ENCODE peak calls at places on chromosomes 3 and 15, in five cellular contexts. L is transverse colon, V is NB4, K is stomach, O is H54. Q is an unnamed sample.

GRCh38 chr15:95646892-95647291 is 683.6 kb upstream of the NR2F2 start:
- DNase-seq in L (no peak), V (no peak), K (no peak), O (no peak), Q (no peak)

GRCh38 chr3:134103470-134103869 is 73.7 kb upstream of the SLCO2A1 start:
- DNase-seq in L (no peak), V (no peak), K (no peak), O (no peak), Q (no peak)

GRCh38 chr3:138439646-138440045 is 5.2 kb downstream of the ESYT3 start:
- DNase-seq in L (no peak), V (no peak), K (no peak), O (no peak), Q (no peak)

GRCh38 chr3:111324142-111324541 is 217.9 kb upstream of the CD96 start:
- DNase-seq in L (no peak), V (no peak), K (no peak), O (no peak), Q (no peak)

GRCh38 chr15:22980189-22981136 is at the start of gene CYFIP1:
- DNase-seq in L (peak), V (peak), K (peak), O (peak), Q (peak)

GRCh38 chr3:64290864-64291263 is 65.6 kb upstream of the PRICKLE2 start:
- DNase-seq in L (no peak), V (peak), K (no peak), O (no peak), Q (no peak)

GRCh38 chr3:197216169-197216860 is 82.1 kb downstream of the DLG1 start:
- DNase-seq in L (no peak), V (no peak), K (no peak), O (no peak), Q (no peak)

GRCh38 chr3:94972066-94972465 is 909.2 kb downstream of the NSUN3 start:
- DNase-seq in L (no peak), V (peak), K (no peak), O (no peak), Q (no peak)

GRCh38 chr3:55624238-55624637 is 137.1 kb upstream of the WNT5A start:
- DNase-seq in L (peak), V (peak), K (no peak), O (no peak), Q (no peak)

GRCh38 chr15:86854186-86854585 is 774.5 kb downstream of the AGBL1 start:
- DNase-seq in L (no peak), V (no peak), K (no peak), O (no peak), Q (no peak)

GRCh38 chr3:104316118-104316517 is 1050.6 kb upstream of the ALCAM start:
- DNase-seq in L (no peak), V (no peak), K (no peak), O (no peak), Q (no peak)

DNA sequence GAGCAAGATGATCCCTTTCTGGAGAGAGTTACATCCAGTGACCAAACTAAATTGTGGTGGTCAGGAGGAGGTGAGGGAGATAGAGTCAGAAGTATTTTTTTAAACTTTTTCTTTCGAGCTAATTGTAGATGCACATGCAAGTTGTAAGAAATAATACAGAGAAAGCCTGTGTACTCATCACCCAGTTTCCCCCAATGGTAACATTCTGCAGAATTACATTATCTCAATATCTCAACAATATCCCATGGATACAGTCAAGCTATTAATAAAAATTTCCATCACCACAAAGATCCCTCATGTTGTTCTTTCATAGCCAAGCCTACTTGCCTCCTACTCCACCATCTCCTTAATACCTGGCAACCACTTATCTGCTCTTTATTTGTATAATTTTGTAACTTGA is 3.3 kb upstream of the TMEM45A start:
- DNase-seq in L (no peak), V (no peak), K (no peak), O (no peak), Q (no peak)
- TF ChIP-seq POLR2A in L (no peak), V (no peak), K (no peak), O (no peak), Q (no peak)

DNA sequence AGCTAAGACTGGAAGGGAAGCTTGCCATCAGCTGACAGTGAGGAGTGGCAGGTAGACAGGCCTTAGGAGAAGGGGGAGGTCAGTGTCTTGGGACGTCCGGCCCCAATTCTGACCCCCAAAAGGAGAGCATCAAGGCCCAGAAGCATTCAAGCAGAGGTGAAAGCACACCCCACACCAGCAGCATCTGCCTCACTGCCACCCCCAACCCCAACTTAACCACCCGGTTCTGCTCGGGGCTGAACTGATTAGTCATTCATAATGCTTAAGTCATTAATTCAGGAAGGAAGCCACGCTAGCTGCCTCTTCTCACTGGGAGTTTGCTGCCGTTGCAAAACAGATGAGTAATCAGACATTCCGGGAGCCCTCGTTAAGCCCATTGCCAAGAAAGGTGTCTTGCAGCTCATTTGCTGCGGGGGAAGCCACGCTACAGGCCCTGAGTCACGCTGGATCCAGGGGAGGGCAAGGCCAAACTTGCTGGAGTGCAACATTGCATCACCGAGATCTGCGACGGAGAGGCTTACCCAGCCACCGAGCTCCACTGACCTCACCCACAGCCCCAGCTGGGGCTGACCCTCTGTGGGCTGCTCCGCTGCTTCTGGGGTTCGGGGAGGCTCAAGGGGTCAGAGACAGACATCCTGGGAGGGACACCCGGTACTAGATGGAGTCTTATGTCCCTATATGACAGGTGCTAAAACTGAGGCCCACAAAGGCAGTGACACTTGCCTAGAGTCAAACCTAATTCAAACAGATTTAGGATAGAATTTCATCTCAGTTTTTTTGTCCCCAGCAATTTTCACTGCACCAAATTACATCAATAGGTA is 46.4 kb upstream of the HES1 start:
- DNase-seq in L (peak), V (peak), K (peak), O (peak), Q (peak)
- TF ChIP-seq POLR2A in L (no peak), V (no peak), K (no peak), O (no peak), Q (no peak)

DNA sequence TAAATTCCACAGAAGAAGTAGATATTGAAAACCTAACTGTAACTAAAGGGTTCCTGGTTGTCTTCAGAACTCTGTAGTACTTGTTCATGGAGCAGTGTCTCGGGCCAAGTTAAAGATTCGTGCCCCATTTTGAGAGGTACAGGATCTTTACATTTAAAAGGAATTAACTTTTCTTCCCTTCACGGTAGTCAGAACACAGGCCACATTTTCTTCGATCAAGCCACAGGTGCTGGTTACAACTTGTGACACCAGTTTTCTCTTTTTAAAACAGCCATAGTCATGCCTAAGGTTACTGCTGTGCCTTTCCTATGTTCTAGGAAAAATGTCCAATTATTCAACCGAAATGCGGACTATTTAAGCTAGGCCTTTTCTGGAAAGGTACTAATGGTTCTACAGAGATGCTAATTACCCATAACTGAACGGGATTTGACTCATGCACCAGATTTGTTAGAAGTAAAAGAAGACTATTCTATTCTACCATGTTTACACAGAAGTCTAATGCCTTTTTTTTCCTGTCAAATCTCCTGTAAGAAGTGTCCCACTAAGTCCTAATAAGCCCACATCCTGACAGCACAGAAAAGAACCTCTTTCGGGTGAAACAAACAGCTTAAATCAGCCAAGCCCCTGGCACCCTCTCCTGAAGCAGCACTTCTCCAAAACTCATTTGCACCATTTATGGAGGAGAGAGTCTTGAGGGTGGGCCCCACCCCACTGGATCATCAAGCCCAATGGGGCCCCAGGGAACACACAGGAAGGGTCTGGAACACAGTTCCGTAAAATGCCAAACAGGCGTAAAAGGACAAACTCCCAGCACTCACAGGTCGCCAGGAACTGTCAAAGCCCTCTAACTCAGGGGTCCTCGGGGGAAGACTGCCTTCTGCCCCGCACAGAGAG is 1.9 kb downstream of the LRIG1 start:
- DNase-seq in L (no peak), V (no peak), K (no peak), O (no peak), Q (no peak)
- TF ChIP-seq POLR2A in L (no peak), V (no peak), K (no peak), O (no peak), Q (no peak)

GRCh38 chr3:26365706-26366105 is 256.9 kb upstream of the LRRC3B start:
- DNase-seq in L (no peak), V (no peak), K (no peak), O (no peak), Q (no peak)

GRCh38 chr3:26369133-26369532 is 253.4 kb upstream of the LRRC3B start:
- DNase-seq in L (no peak), V (peak), K (no peak), O (peak), Q (no peak)

GRCh38 chr3:26368312-26368711 is 254.3 kb upstream of the LRRC3B start:
- DNase-seq in L (no peak), V (no peak), K (no peak), O (no peak), Q (no peak)
- TF ChIP-seq POLR2A in L (no peak), V (no peak), K (no peak), O (no peak), Q (no peak)

GRCh38 chr3:130111185-130111864 is 29.7 kb downstream of the ALG1L2 start:
- DNase-seq in L (peak), V (peak), K (peak), O (peak), Q (peak)
- TF ChIP-seq POLR2A in L (no peak), V (peak), K (no peak), O (peak), Q (no peak)

DNA sequence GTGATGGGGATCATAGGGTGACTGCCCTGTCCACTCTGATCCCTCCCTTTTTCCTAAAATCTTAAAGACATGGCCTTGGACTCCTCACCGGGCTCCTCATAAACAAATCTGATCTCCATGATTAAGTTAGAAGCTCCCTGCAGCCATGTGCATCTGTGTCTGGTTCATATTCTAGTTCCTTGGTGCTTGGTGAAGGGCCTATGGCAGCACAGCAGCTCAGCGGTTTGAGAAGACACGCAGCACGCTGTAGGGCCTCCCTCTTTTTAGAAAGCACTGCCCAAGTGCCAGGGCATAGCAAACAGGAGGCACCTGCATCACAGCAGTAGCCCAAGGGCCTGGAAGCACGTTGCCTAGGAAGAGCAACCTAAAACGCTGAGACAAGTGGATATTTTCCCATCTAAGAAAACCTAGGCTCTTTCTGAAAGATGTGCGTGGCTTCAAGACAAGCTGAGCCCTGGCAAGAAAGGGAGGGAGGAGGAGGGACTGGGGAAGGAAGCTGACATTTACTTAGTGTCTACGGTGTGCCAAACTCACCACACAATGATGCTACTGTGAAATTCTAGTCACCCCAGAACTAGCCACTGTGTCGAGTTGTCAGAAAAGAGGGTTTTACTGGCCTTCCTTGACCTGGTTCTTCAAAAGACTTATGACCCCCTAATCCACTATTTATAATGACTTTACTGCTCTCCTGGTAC is 14.9 kb upstream of the ULK3 start:
- DNase-seq in L (no peak), V (no peak), K (no peak), O (no peak), Q (no peak)
- TF ChIP-seq POLR2A in L (no peak), V (no peak), K (no peak), O (no peak), Q (no peak)

DNA sequence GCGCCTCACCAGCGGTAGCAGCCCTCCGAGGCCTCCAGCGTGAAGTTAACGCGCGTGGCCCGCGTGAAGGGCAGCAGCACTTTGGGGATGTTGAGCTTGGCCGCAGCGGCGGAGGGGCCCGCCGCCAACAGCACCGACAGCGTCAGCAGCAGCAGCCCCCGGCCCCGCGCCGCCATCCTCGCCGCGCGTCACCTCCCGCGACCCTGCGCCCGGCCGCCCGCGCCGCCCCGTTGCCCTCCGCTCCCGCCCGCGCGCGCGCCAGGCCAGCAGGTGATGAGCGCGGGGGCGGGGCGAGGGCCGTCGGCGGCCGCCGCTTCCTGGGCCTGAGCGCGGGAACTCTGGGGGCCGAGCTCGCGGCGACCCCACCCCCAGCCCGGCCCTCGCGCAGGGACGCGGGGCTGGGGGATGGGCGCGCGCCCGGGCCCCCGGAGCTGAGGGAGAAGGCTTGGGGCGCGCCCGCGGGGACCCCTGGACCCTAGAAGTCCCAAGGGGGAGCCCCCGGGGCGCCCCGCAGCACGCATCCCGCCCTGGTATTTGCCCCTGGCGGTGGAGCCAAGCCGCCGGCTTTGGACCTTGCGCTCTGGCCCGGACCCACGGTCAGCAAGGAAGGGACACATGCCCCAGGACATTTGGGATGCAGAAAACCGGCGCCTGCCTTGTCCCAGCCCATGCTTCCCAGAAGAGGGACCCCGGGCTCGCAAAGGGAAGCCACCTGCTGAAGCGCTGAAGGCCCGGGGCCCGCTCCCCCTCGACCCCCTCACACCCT is at the start of gene NUP210:
- DNase-seq in L (peak), V (peak), K (peak), O (no peak), Q (no peak)
- TF ChIP-seq POLR2A in L (no peak), V (peak), K (no peak), O (no peak), Q (no peak)